ENCODE peak calls at places on chromosomes 6 and 20, in nine cellular contexts. One of them, this sample, is unnamed.

GRCh38 chr6:169170583-169170955 is 83.1 kb downstream of the THBS2 start:
- DNase-seq in CD4-positive, alpha-beta T cell: no peak
- DNase-seq in hepatocyte: no peak
- DNase-seq in NB4: no peak
- DNase-seq in cardiac muscle cell: no peak
- DNase-seq in GM13977: no peak
- DNase-seq in lung: no peak
- DNase-seq in bronchial epithelial cell: no peak
- DNase-seq in HFF-Myc: no peak
- DNase-seq in this sample: no peak

GRCh38 chr6:41286544-41287346 is at the start of gene TREM1:
- DNase-seq in NB4: peak
- DNase-seq in hepatocyte: peak
- DNase-seq in bronchial epithelial cell: peak
- DNase-seq in HFF-Myc: peak
- DNase-seq in CD4-positive, alpha-beta T cell: no peak
- DNase-seq in cardiac muscle cell: no peak
- DNase-seq in GM13977: no peak
- DNase-seq in lung: peak
- DNase-seq in this sample: peak

GRCh38 chr20:46715292-46715756 is 5.9 kb downstream of the SLC2A10 start:
- DNase-seq in CD4-positive, alpha-beta T cell: no peak
- DNase-seq in HFF-Myc: peak
- DNase-seq in GM13977: no peak
- DNase-seq in NB4: no peak
- DNase-seq in bronchial epithelial cell: peak
- DNase-seq in hepatocyte: peak
- DNase-seq in cardiac muscle cell: no peak
- DNase-seq in lung: no peak
- DNase-seq in this sample: peak

GRCh38 chr6:156659317-156660198 is 117.6 kb upstream of the ARID1B start:
- DNase-seq in CD4-positive, alpha-beta T cell: no peak
- DNase-seq in HFF-Myc: no peak
- DNase-seq in hepatocyte: no peak
- DNase-seq in NB4: no peak
- DNase-seq in lung: no peak
- DNase-seq in cardiac muscle cell: no peak
- DNase-seq in bronchial epithelial cell: no peak
- DNase-seq in GM13977: peak
- DNase-seq in this sample: no peak

GRCh38 chr6:128723667-128724066 is 159.3 kb upstream of the LAMA2 start:
- DNase-seq in GM13977: no peak
- DNase-seq in HFF-Myc: no peak
- DNase-seq in CD4-positive, alpha-beta T cell: no peak
- DNase-seq in hepatocyte: no peak
- DNase-seq in NB4: no peak
- DNase-seq in cardiac muscle cell: no peak
- DNase-seq in bronchial epithelial cell: peak
- DNase-seq in lung: no peak
- DNase-seq in this sample: no peak

GRCh38 chr6:89432875-89433636 is at the start of gene ANKRD6:
- DNase-seq in GM13977: peak
- DNase-seq in bronchial epithelial cell: peak
- DNase-seq in CD4-positive, alpha-beta T cell: peak
- DNase-seq in cardiac muscle cell: peak
- DNase-seq in NB4: peak
- DNase-seq in lung: peak
- DNase-seq in HFF-Myc: no peak
- DNase-seq in hepatocyte: peak
- DNase-seq in this sample: peak

GRCh38 chr6:137875606-137876005 is 8.5 kb downstream of the TNFAIP3 start:
- DNase-seq in bronchial epithelial cell: no peak
- DNase-seq in CD4-positive, alpha-beta T cell: no peak
- DNase-seq in HFF-Myc: no peak
- DNase-seq in hepatocyte: no peak
- DNase-seq in GM13977: no peak
- DNase-seq in NB4: no peak
- DNase-seq in cardiac muscle cell: no peak
- DNase-seq in lung: no peak
- DNase-seq in this sample: no peak

GRCh38 chr6:143027058-143027457 is 33.6 kb upstream of the AIG1 start:
- DNase-seq in CD4-positive, alpha-beta T cell: peak
- DNase-seq in GM13977: no peak
- DNase-seq in lung: no peak
- DNase-seq in HFF-Myc: no peak
- DNase-seq in bronchial epithelial cell: peak
- DNase-seq in hepatocyte: peak
- DNase-seq in cardiac muscle cell: peak
- DNase-seq in NB4: peak
- DNase-seq in this sample: peak

GRCh38 chr6:72937160-72937559 is 288.1 kb downstream of the KHDC1L start:
- DNase-seq in cardiac muscle cell: no peak
- DNase-seq in bronchial epithelial cell: no peak
- DNase-seq in HFF-Myc: no peak
- DNase-seq in GM13977: no peak
- DNase-seq in hepatocyte: no peak
- DNase-seq in CD4-positive, alpha-beta T cell: no peak
- DNase-seq in NB4: no peak
- DNase-seq in lung: no peak
- DNase-seq in this sample: no peak

GRCh38 chr6:53119772-53120409 is 28.8 kb downstream of the GCM1 start:
- DNase-seq in bronchial epithelial cell: peak
- DNase-seq in HFF-Myc: peak
- DNase-seq in CD4-positive, alpha-beta T cell: no peak
- DNase-seq in NB4: no peak
- DNase-seq in lung: no peak
- DNase-seq in hepatocyte: peak
- DNase-seq in cardiac muscle cell: no peak
- DNase-seq in GM13977: no peak
- DNase-seq in this sample: peak

GRCh38 chr6:138546733-138547185 is 47.5 kb upstream of the NHSL1 start:
- DNase-seq in lung: no peak
- DNase-seq in NB4: peak
- DNase-seq in HFF-Myc: no peak
- DNase-seq in bronchial epithelial cell: peak
- DNase-seq in hepatocyte: peak
- DNase-seq in cardiac muscle cell: no peak
- DNase-seq in GM13977: no peak
- DNase-seq in CD4-positive, alpha-beta T cell: no peak
- DNase-seq in this sample: peak

GRCh38 chr20:50224553-50225255 is 34.1 kb downstream of the CEBPB start:
- DNase-seq in bronchial epithelial cell: no peak
- DNase-seq in cardiac muscle cell: peak
- DNase-seq in CD4-positive, alpha-beta T cell: no peak
- DNase-seq in hepatocyte: peak
- DNase-seq in HFF-Myc: peak
- DNase-seq in lung: peak
- DNase-seq in NB4: peak
- DNase-seq in GM13977: no peak
- DNase-seq in this sample: peak

GRCh38 chr6:107712523-107713213 is 111.4 kb downstream of the SCML4 start:
- DNase-seq in CD4-positive, alpha-beta T cell: no peak
- DNase-seq in GM13977: no peak
- DNase-seq in NB4: no peak
- DNase-seq in cardiac muscle cell: no peak
- DNase-seq in lung: no peak
- DNase-seq in HFF-Myc: no peak
- DNase-seq in bronchial epithelial cell: peak
- DNase-seq in hepatocyte: peak
- DNase-seq in this sample: peak

DNA sequence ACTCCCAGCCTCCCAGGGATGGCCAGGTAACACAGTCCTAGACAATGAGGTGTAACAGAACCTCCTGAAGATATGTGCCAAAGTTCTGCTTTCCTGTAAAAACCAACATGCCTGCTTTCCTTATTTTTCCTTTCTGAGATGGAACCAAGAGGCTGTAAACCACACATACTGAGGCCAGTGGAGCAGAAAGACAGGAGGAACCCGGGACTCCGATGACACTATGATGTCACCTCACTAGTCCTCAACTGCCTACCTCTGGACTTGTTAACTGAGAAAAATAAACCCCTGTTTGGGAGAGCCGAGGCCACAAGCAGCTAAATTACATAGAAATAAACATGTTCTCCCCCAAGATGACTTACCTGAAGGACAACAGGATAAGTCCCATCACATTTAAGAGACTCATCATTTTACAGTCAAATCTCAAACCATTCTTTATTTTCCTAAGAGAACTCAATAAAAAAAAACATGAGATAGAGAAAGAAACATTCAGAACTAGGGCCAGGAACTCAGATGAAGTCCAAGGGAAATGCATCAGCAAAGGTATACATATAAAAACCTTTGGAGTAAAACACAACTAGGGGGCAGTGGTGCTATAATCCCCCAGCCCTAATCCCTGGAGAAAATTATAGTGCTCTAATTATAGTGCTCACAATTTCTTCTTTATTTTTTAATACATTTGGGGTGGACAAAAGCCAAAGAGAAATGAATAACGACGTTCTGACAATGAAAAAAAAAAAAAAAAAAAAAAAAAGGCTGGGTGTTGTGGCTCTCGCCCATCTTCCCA is 100.4 kb upstream of the EMILIN3 start:
- DNase-seq in bronchial epithelial cell: no peak
- DNase-seq in NB4: no peak
- DNase-seq in GM13977: no peak
- DNase-seq in CD4-positive, alpha-beta T cell: no peak
- DNase-seq in lung: no peak
- DNase-seq in cardiac muscle cell: no peak
- DNase-seq in HFF-Myc: no peak
- DNase-seq in hepatocyte: no peak
- DNase-seq in this sample: no peak
- TF ChIP-seq CTCF in bronchial epithelial cell: no peak
- TF ChIP-seq CTCF in NB4: no peak
- TF ChIP-seq CTCF in GM13977: no peak
- TF ChIP-seq CTCF in CD4-positive, alpha-beta T cell: no peak
- TF ChIP-seq CTCF in lung: no peak
- TF ChIP-seq CTCF in cardiac muscle cell: no peak
- TF ChIP-seq CTCF in HFF-Myc: no peak
- TF ChIP-seq CTCF in hepatocyte: no peak
- TF ChIP-seq CTCF in this sample: no peak

GRCh38 chr20:62135573-62136266 is 7.5 kb downstream of the PSMA7 start:
- DNase-seq in hepatocyte: no peak
- DNase-seq in NB4: no peak
- DNase-seq in GM13977: no peak
- DNase-seq in CD4-positive, alpha-beta T cell: no peak
- DNase-seq in lung: no peak
- DNase-seq in HFF-Myc: no peak
- DNase-seq in bronchial epithelial cell: no peak
- DNase-seq in cardiac muscle cell: no peak
- DNase-seq in this sample: no peak

GRCh38 chr20:62138204-62138543 is 5.0 kb downstream of the PSMA7 start:
- DNase-seq in bronchial epithelial cell: no peak
- DNase-seq in hepatocyte: no peak
- DNase-seq in HFF-Myc: no peak
- DNase-seq in lung: no peak
- DNase-seq in GM13977: no peak
- DNase-seq in CD4-positive, alpha-beta T cell: no peak
- DNase-seq in NB4: no peak
- DNase-seq in cardiac muscle cell: no peak
- DNase-seq in this sample: no peak

GRCh38 chr20:62136283-62137091 is 6.7 kb downstream of the PSMA7 start:
- DNase-seq in NB4: peak
- DNase-seq in lung: peak
- DNase-seq in hepatocyte: peak
- DNase-seq in CD4-positive, alpha-beta T cell: peak
- DNase-seq in GM13977: peak
- DNase-seq in bronchial epithelial cell: peak
- DNase-seq in HFF-Myc: no peak
- DNase-seq in cardiac muscle cell: peak
- DNase-seq in this sample: peak

GRCh38 chr20:62137478-62138203 is 5.6 kb downstream of the PSMA7 start:
- DNase-seq in CD4-positive, alpha-beta T cell: no peak
- DNase-seq in GM13977: no peak
- DNase-seq in hepatocyte: no peak
- DNase-seq in cardiac muscle cell: no peak
- DNase-seq in lung: no peak
- DNase-seq in HFF-Myc: no peak
- DNase-seq in bronchial epithelial cell: no peak
- DNase-seq in NB4: no peak
- DNase-seq in this sample: no peak

GRCh38 chr20:62137092-62137384 is 6.2 kb downstream of the PSMA7 start:
- DNase-seq in CD4-positive, alpha-beta T cell: no peak
- DNase-seq in hepatocyte: no peak
- DNase-seq in cardiac muscle cell: no peak
- DNase-seq in NB4: no peak
- DNase-seq in bronchial epithelial cell: no peak
- DNase-seq in lung: no peak
- DNase-seq in GM13977: no peak
- DNase-seq in HFF-Myc: no peak
- DNase-seq in this sample: no peak
- TF ChIP-seq CTCF in CD4-positive, alpha-beta T cell: peak
- TF ChIP-seq CTCF in hepatocyte: no peak
- TF ChIP-seq CTCF in cardiac muscle cell: no peak
- TF ChIP-seq CTCF in NB4: no peak
- TF ChIP-seq CTCF in bronchial epithelial cell: no peak
- TF ChIP-seq CTCF in lung: no peak
- TF ChIP-seq CTCF in GM13977: no peak
- TF ChIP-seq CTCF in HFF-Myc: no peak
- TF ChIP-seq CTCF in this sample: no peak

GRCh38 chr6:161498359-161498758 is 224.5 kb upstream of the AGPAT4 start:
- DNase-seq in HFF-Myc: peak
- DNase-seq in CD4-positive, alpha-beta T cell: no peak
- DNase-seq in lung: no peak
- DNase-seq in GM13977: no peak
- DNase-seq in hepatocyte: peak
- DNase-seq in NB4: peak
- DNase-seq in cardiac muscle cell: peak
- DNase-seq in bronchial epithelial cell: peak
- DNase-seq in this sample: peak
- TF ChIP-seq CTCF in HFF-Myc: peak
- TF ChIP-seq CTCF in CD4-positive, alpha-beta T cell: no peak
- TF ChIP-seq CTCF in lung: no peak
- TF ChIP-seq CTCF in GM13977: no peak
- TF ChIP-seq CTCF in hepatocyte: peak
- TF ChIP-seq CTCF in NB4: peak
- TF ChIP-seq CTCF in cardiac muscle cell: peak
- TF ChIP-seq CTCF in bronchial epithelial cell: peak
- TF ChIP-seq CTCF in this sample: peak

GRCh38 chr6:7624781-7625710 is 35.0 kb downstream of the SNRNP48 start:
- DNase-seq in hepatocyte: no peak
- DNase-seq in HFF-Myc: no peak
- DNase-seq in lung: no peak
- DNase-seq in NB4: peak
- DNase-seq in GM13977: no peak
- DNase-seq in bronchial epithelial cell: no peak
- DNase-seq in cardiac muscle cell: no peak
- DNase-seq in CD4-positive, alpha-beta T cell: no peak
- DNase-seq in this sample: no peak
- TF ChIP-seq CTCF in hepatocyte: peak
- TF ChIP-seq CTCF in HFF-Myc: no peak
- TF ChIP-seq CTCF in lung: no peak
- TF ChIP-seq CTCF in NB4: no peak
- TF ChIP-seq CTCF in GM13977: no peak
- TF ChIP-seq CTCF in bronchial epithelial cell: no peak
- TF ChIP-seq CTCF in cardiac muscle cell: no peak
- TF ChIP-seq CTCF in CD4-positive, alpha-beta T cell: no peak
- TF ChIP-seq CTCF in this sample: no peak